ENCODE peak calls at places on chromosomes 13 and 19, in seven cellular contexts. U is activated B cell treated with CpG ODN at 0.5 μM for 24 hours; E is heart right ventricle; H is CD4-positive, CD25-positive, alpha-beta regulatory T cell; X is astrocyte of the hippocampus; D is cerebellum; T is T-helper 2 cell. Z is an unnamed sample.
A peak's percentile ranks its signal among the peaks of the same experiment; 100 is the strongest.

GRCh38 chr13:36709136-36709895 is 35.5 kb downstream of the SERTM1 start:
- DNase-seq in T (no peak), U (no peak), X (peak; percentile 44), D (no peak), E (no peak), H (no peak), Z (no peak)

GRCh38 chr19:1748703-1749341 is 4.5 kb upstream of the ONECUT3 start:
- DNase-seq in D (no peak), T (no peak), E (no peak), H (no peak), X (peak; percentile 33), U (no peak), Z (no peak)

GRCh38 chr13:98083936-98084335 is 59.0 kb upstream of the FARP1 start:
- DNase-seq in U (no peak), E (no peak), X (no peak), T (no peak), D (no peak), H (no peak), Z (no peak)

GRCh38 chr19:49684251-49684982 is 5.0 kb upstream of the ADM5 start:
- DNase-seq in D (no peak), X (no peak), T (no peak), U (no peak), H (no peak), E (no peak), Z (peak; percentile 33)

GRCh38 chr19:37963190-37963947 is 56.4 kb downstream of the SIPA1L3 start:
- DNase-seq in E (no peak), U (no peak), H (no peak), X (peak; percentile 86), T (no peak), D (no peak), Z (peak; percentile 50)

GRCh38 chr19:18961767-18962423 is 20.9 kb upstream of the HOMER3 start:
- DNase-seq in E (no peak), H (no peak), T (no peak), U (no peak), D (no peak), X (no peak), Z (no peak)

GRCh38 chr19:34431681-34432402 is 3.7 kb downstream of the UBA2 start:
- DNase-seq in H (no peak), D (no peak), U (no peak), E (no peak), X (no peak), T (no peak), Z (no peak)

GRCh38 chr13:41418027-41418426 is 39.3 kb upstream of the RGCC start:
- DNase-seq in U (no peak), T (no peak), H (no peak), E (no peak), X (peak; percentile 47), D (no peak), Z (peak; percentile 82)

GRCh38 chr19:45767410-45767880 is 1.6 kb downstream of the SIX5 start:
- DNase-seq in D (no peak), E (peak; percentile 78), U (no peak), H (no peak), T (no peak), X (peak; percentile 89), Z (peak; percentile 86)

GRCh38 chr19:1913781-1914577 is 8.8 kb downstream of the ADAT3 start:
- DNase-seq in X (no peak), H (no peak), D (no peak), T (no peak), U (no peak), E (no peak), Z (no peak)

GRCh38 chr19:37991176-37991835 is 84.3 kb downstream of the SIPA1L3 start:
- DNase-seq in U (no peak), H (no peak), X (no peak), T (no peak), E (no peak), D (no peak), Z (no peak)

GRCh38 chr19:44635581-44636438 is 7.9 kb upstream of the PVR start:
- DNase-seq in H (no peak), U (no peak), X (peak; percentile 17), T (no peak), D (no peak), E (no peak), Z (peak; percentile 87)

GRCh38 chr19:10353793-10354391 is 14.5 kb upstream of the ICAM3 start:
- DNase-seq in U (no peak), T (no peak), X (peak; percentile 66), D (no peak), E (peak; percentile 86), H (peak; percentile 15), Z (no peak)

GRCh38 chr19:2087621-2088100 is 8.5 kb downstream of the MOB3A start:
- DNase-seq in T (no peak), E (no peak), D (no peak), H (peak; percentile 46), U (peak; percentile 73), X (no peak), Z (no peak)

GRCh38 chr19:50046649-50047503 is 21.1 kb downstream of the ZNF473 start:
- DNase-seq in H (peak; percentile 41), E (peak; percentile 45), D (peak; percentile 67), U (no peak), T (peak; percentile 32), X (no peak), Z (no peak)

GRCh38 chr13:99043700-99044300 is 65.9 kb upstream of the DOCK9 start:
- DNase-seq in D (no peak), X (no peak), E (no peak), U (no peak), T (no peak), H (no peak), Z (peak; percentile 26)